ENCODE peak calls at places on chromosome 22, in four cellular contexts. T, L, N and W are unnamed samples. For H3F3A, the result is how much of the 10 kb centered on the place peaks cover.

GRCh38 chr22:17234144-17234623 is 14.9 kb upstream of the ADA2 start:
- DNase-seq in T (peak), L (no peak), N (no peak), W (peak)

GRCh38 chr22:46012881-46013281 is 35.9 kb upstream of the WNT7B start:
- DNase-seq in T (no peak), L (no peak), N (no peak), W (no peak)

GRCh38 chr22:43345761-43346261 is 2.6 kb upstream of the SCUBE1 start:
- DNase-seq in T (peak), L (no peak), N (no peak), W (no peak)

GRCh38 chr22:50267591-50268390 is 2.4 kb downstream of the MAPK11 start:
- DNase-seq in T (peak), L (no peak), N (no peak), W (peak)

GRCh38 chr22:32058656-32059280 is 15.7 kb downstream of the SLC5A1 start:
- DNase-seq in T (peak), L (no peak), N (no peak), W (peak)

GRCh38 chr22:45223304-45224117 is 17.2 kb downstream of the KIAA0930 start:
- DNase-seq in T (no peak), L (no peak), N (no peak), W (no peak)

GRCh38 chr22:33867118-33867863 is 53.0 kb downstream of the LARGE1 start:
- DNase-seq in T (peak), L (no peak), N (peak), W (no peak)

GRCh38 chr22:40070701-40071100 is 75.9 kb downstream of the FAM83F start:
- DNase-seq in T (peak), L (no peak), N (no peak), W (no peak)

GRCh38 chr22:48306284-48306683 is 1521.4 kb downstream of the BRD1 start:
- DNase-seq in T (no peak), L (no peak), N (no peak), W (no peak)

GRCh38 chr22:20061481-20061861 is 18.6 kb upstream of the DGCR8 start:
- DNase-seq in T (peak), L (no peak), N (peak), W (no peak)

GRCh38 chr22:48960981-48961655 is 866.6 kb downstream of the BRD1 start:
- DNase-seq in T (no peak), L (no peak), N (no peak), W (no peak)

GRCh38 chr22:36377022-36377631 is 10.6 kb downstream of the MYH9 start:
- DNase-seq in T (no peak), L (peak), N (no peak), W (no peak)

GRCh38 chr22:37661160-37661924 is 2.8 kb downstream of the PDXP start:
- DNase-seq in T (peak), L (no peak), N (no peak), W (peak)

GRCh38 chr22:17712441-17712840 is 61.8 kb downstream of the BID start:
- DNase-seq in T (peak), L (no peak), N (no peak), W (no peak)

GRCh38 chr22:36568846-36569245 is 39.9 kb upstream of the EIF3D start:
- DNase-seq in T (no peak), L (no peak), N (no peak), W (no peak)

GRCh38 chr22:32880906-32881596 is 79.5 kb downstream of the TIMP3 start:
- DNase-seq in T (no peak), L (no peak), N (no peak), W (no peak)

GRCh38 chr22:50504245-50505211 is 3.0 kb downstream of the LMF2 start:
- DNase-seq in T (no peak), L (no peak), N (no peak), W (no peak)

GRCh38 chr22:36223504-36223903 is 15.8 kb downstream of the APOL2 start:
- DNase-seq in T (no peak), L (no peak), N (no peak), W (no peak)

GRCh38 chr22:23084453-23085350 is 14.4 kb downstream of the GNAZ start:
- DNase-seq in T (no peak), L (no peak), N (no peak), W (no peak)

GRCh38 chr22:50318698-50319411 is 8.0 kb downstream of the DENND6B start:
- DNase-seq in T (no peak), L (no peak), N (no peak), W (no peak)

GRCh38 chr22:47775686-47776085 is 1013.2 kb downstream of the TBC1D22A start:
- DNase-seq in T (no peak), L (no peak), N (no peak), W (no peak)

GRCh38 chr22:49999901-50000586 is 12.5 kb downstream of the IL17REL start:
- DNase-seq in T (no peak), L (no peak), N (no peak), W (peak)

GRCh38 chr22:27883656-27884350 is 35.3 kb downstream of the PITPNB start:
- DNase-seq in T (no peak), L (no peak), N (no peak), W (no peak)
- H3F3A ChIP-seq in T (under half), L (under half), N (under half), W (under half)

GRCh38 chr22:25965331-25965730 is 203.9 kb upstream of the SEZ6L start:
- DNase-seq in T (no peak), L (no peak), N (no peak), W (no peak)

GRCh38 chr22:25962711-25963110 is 206.6 kb upstream of the SEZ6L start:
- DNase-seq in T (no peak), L (no peak), N (no peak), W (no peak)

GRCh38 chr22:25969286-25969685 is 200.0 kb upstream of the SEZ6L start:
- DNase-seq in T (no peak), L (no peak), N (no peak), W (no peak)

GRCh38 chr22:25969901-25970300 is 199.4 kb upstream of the SEZ6L start:
- DNase-seq in T (no peak), L (no peak), N (no peak), W (no peak)

DNA sequence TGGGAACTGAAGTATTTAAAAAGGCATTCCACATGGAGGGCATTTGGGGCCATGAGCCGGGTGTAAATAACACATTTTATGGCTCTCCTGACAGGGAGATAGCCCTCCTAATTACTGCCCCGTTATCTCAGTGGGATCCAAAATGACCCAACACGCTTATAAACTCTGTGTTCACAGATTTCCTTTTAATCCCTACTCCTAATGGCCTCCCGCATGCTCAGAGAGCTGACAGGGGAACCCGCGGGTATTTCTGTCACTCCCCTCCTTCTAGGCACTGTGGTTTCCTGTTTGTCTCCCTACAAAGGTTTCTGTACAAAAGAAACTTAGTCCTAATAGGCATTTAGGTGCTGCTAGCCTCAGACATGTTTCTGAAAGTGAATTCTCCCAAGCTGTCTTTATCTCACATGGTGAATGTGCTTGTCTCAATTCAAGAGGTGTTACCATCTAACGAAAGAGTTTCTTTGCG is 202.8 kb upstream of the SEZ6L start:
- DNase-seq in T (no peak), L (peak), N (no peak), W (no peak)
- H3K4me3 ChIP-seq in T (no peak), L (no peak), N (no peak), W (no peak)

DNA sequence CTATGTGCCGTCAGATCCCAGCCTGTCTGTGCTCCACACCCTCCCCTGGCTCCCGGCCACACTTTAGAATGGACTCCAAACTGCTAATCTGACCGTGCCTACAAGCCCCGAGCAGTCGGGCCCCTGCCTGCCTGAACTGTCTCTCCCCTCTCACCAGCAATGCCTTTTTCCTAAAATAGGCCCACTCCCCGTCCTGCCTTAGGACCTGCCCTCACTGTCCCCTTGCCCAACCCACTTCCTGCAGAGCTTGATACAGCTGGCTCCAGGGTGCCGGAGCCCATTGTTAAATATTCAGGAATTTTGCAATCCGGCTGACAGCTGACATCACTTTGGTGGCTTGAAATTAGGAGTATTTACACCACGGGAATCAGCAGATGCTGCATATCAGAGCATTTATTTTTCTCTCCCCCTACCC is 21.4 kb downstream of the MN1 start:
- DNase-seq in T (peak), L (no peak), N (no peak), W (peak)
- H3F3A ChIP-seq in T (under half), L (under half), N (under half), W (under half)

GRCh38 chr22:24426436-24426835 is 963 bp upstream of the ADORA2A start:
- DNase-seq in T (no peak), L (no peak), N (no peak), W (no peak)

GRCh38 chr22:24424901-24425775 is 2.3 kb upstream of the ADORA2A start:
- DNase-seq in T (no peak), L (no peak), N (no peak), W (no peak)

GRCh38 chr22:24422078-24422665 is 5.2 kb upstream of the ADORA2A start:
- DNase-seq in T (no peak), L (no peak), N (no peak), W (no peak)

GRCh38 chr22:24423519-24424000 is 3.8 kb upstream of the ADORA2A start:
- DNase-seq in T (peak), L (peak), N (peak), W (peak)

GRCh38 chr22:24424001-24424900 is 3.1 kb upstream of the ADORA2A start:
- DNase-seq in T (peak), L (peak), N (peak), W (peak)
- H3K4me3 ChIP-seq in T (peak), L (peak), N (peak), W (peak)

DNA sequence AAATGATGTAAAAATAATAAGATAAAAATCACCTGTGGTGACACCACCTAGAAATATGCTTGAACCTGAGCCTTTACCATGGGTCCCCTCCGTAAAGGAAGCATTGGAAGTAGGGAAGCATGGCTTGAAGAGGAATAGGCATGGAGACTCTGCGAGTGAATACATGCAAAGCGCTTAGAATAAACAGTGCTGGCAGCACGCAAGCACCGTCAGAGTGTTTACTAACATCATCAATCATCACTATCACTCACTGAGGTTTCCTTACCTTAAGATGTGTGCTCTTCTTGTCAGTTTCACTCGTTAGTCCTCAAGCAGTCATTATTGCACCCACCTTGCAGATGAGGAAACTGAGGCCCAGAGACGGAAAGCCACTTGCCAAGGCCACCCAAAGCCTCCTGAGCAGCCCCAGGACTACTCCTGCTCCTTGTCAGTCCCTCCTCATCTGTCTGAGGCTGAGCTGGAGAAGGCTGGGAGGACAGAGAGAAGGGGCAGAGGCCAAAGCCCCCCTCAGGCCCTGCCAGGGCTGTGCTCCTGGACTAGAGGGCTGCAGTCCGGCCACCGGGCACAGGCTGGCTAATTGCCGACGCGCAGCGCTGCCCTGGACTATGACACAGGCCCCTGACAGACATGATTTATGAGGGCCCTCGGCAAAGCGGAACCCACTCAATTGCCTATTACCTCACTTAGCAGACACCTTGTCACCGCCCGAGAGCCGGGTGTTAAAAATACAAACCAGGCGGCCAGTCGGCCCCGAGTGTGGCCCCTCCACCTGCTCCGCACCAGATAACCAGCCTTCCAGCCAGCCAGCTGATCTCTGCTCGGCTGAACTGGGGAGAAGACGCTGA is 168.9 kb downstream of the MN1 start:
- DNase-seq in T (no peak), L (no peak), N (no peak), W (no peak)
- H3F3A ChIP-seq in T (under half), L (under half), N (under half), W (under half)